ENCODE peak calls at places on chromosomes 3 and 15, in six cellular contexts. M, D, U, Z, Q and P are unnamed samples.

GRCh38 chr3:178518660-178519396 is 17.4 kb upstream of the KCNMB2 start:
- DNase-seq in Z (no peak), Q (no peak), M (no peak), D (peak; percentile 57), U (no peak), P (no peak)

GRCh38 chr3:47581422-47581821 is 2.8 kb upstream of the CSPG5 start:
- DNase-seq in U (no peak), D (no peak), M (no peak), Q (no peak), Z (no peak), P (no peak)

GRCh38 chr15:68674975-68675374 is 96.2 kb downstream of the CORO2B start:
- DNase-seq in Q (peak; percentile 33), U (no peak), M (no peak), Z (no peak), D (no peak), P (peak; percentile 29)

GRCh38 chr15:85354432-85354831 is 26.0 kb upstream of the AKAP13 start:
- DNase-seq in U (no peak), Z (no peak), M (no peak), Q (no peak), D (peak; percentile 62), P (peak; percentile 60)

GRCh38 chr3:52998781-52999509 is 46.9 kb downstream of the SFMBT1 start:
- DNase-seq in U (no peak), D (no peak), M (no peak), Z (no peak), Q (no peak), P (peak; percentile 86)

GRCh38 chr3:58536501-58537411 is at the start of gene ACOX2:
- DNase-seq in M (no peak), D (no peak), Z (no peak), U (peak; percentile 57), Q (peak; percentile 85), P (no peak)

GRCh38 chr15:50798684-50799083 is 33.2 kb upstream of the SPPL2A start:
- DNase-seq in Z (no peak), U (no peak), D (peak; percentile 5), M (peak; percentile 10), Q (no peak), P (no peak)

GRCh38 chr3:52851348-52851747 is 16.5 kb upstream of the MUSTN1 start:
- DNase-seq in M (peak; percentile 42), U (peak; percentile 55), Q (no peak), Z (peak; percentile 87), D (peak; percentile 32), P (peak; percentile 72)

GRCh38 chr15:37142371-37142770 is 42.0 kb upstream of the MEIS2 start:
- DNase-seq in Z (no peak), U (no peak), M (no peak), D (peak; percentile 38), Q (no peak), P (no peak)